ENCODE peak calls at places on chromosomes 2 and 18, in four cellular contexts. S, Q, R and V are unnamed samples.

GRCh38 chr18:58603365-58604067 is 25.4 kb downstream of the ALPK2 start:
- DNase-seq in Q (no peak), S (no peak), R (no peak), V (no peak)

GRCh38 chr2:134301099-134301970 is 47.5 kb downstream of the MGAT5 start:
- DNase-seq in S (no peak), R (no peak), Q (no peak), V (no peak)

GRCh38 chr18:63320690-63321265 is 1.2 kb upstream of the BCL2 start:
- DNase-seq in S (no peak), R (peak), Q (peak), V (peak)

GRCh38 chr2:233952335-233952734 is 35.2 kb downstream of the TRPM8 start:
- DNase-seq in S (no peak), R (no peak), Q (no peak), V (no peak)

GRCh38 chr2:236903978-236904377 is 181.7 kb upstream of the COPS8 start:
- DNase-seq in Q (no peak), S (no peak), R (no peak), V (no peak)

GRCh38 chr2:68799615-68800400 is 65.2 kb downstream of the ARHGAP25 start:
- DNase-seq in R (no peak), Q (no peak), S (no peak), V (no peak)

GRCh38 chr2:220090050-220090449 is 462.6 kb downstream of the SLC4A3 start:
- DNase-seq in S (no peak), Q (no peak), R (no peak), V (no peak)

GRCh38 chr2:199973703-199974102 is 18.3 kb downstream of the MAIP1 start:
- DNase-seq in R (no peak), Q (no peak), S (no peak), V (no peak)

GRCh38 chr2:98664323-98664722 is 55.9 kb downstream of the UNC50 start:
- DNase-seq in S (no peak), R (no peak), Q (no peak), V (no peak)

GRCh38 chr18:8932866-8933265 is 169.6 kb upstream of the NDUFV2 start:
- DNase-seq in R (no peak), Q (no peak), S (no peak), V (no peak)

GRCh38 chr2:166304656-166305055 is 71.1 kb downstream of the SCN9A start:
- DNase-seq in R (no peak), S (no peak), Q (no peak), V (no peak)

GRCh38 chr18:4077204-4077603 is 377.9 kb downstream of the DLGAP1 start:
- DNase-seq in Q (no peak), R (no peak), S (no peak), V (no peak)